ENCODE peak calls at places on chromosome 12, in eight cellular contexts. One of them, this sample, is unnamed.

GRCh38 chr12:71397433-71397954 is 42.1 kb upstream of the LGR5 start:
- DNase-seq in MM.1S: no peak
- DNase-seq in stimulated activated CD4-positive, alpha-beta T cell treated with anti-CD3 and anti-CD28 coated beads, Interleukin-2, amount 100 ng/mL, for 4 hours: no peak
- DNase-seq in foreskin fibroblast: peak; percentile 18
- DNase-seq in activated T-cell treated with anti-CD3 and anti-CD28 coated beads for 48 hours: no peak
- DNase-seq in mesothelial cell of epicardium: no peak
- DNase-seq in spleen: no peak
- DNase-seq in nephron progenitor cell: no peak
- DNase-seq in this sample: no peak

GRCh38 chr12:54082402-54082892 is 28.8 kb downstream of the HOXC4 start:
- DNase-seq in MM.1S: peak; percentile 45
- DNase-seq in stimulated activated CD4-positive, alpha-beta T cell treated with anti-CD3 and anti-CD28 coated beads, Interleukin-2, amount 100 ng/mL, for 4 hours: peak; percentile 25
- DNase-seq in foreskin fibroblast: no peak
- DNase-seq in activated T-cell treated with anti-CD3 and anti-CD28 coated beads for 48 hours: peak; percentile 29
- DNase-seq in mesothelial cell of epicardium: peak; percentile 45
- DNase-seq in spleen: peak; percentile 83
- DNase-seq in nephron progenitor cell: peak; percentile 78
- DNase-seq in this sample: no peak

GRCh38 chr12:46470039-46470627 is 97.6 kb upstream of the SLC38A2 start:
- DNase-seq in MM.1S: peak; percentile 67
- DNase-seq in stimulated activated CD4-positive, alpha-beta T cell treated with anti-CD3 and anti-CD28 coated beads, Interleukin-2, amount 100 ng/mL, for 4 hours: peak; percentile 5
- DNase-seq in foreskin fibroblast: no peak
- DNase-seq in activated T-cell treated with anti-CD3 and anti-CD28 coated beads for 48 hours: no peak
- DNase-seq in mesothelial cell of epicardium: no peak
- DNase-seq in spleen: no peak
- DNase-seq in nephron progenitor cell: no peak
- DNase-seq in this sample: no peak

GRCh38 chr12:76037130-76038105 is 5.8 kb upstream of the PHLDA1 start:
- DNase-seq in MM.1S: peak; percentile 80
- DNase-seq in stimulated activated CD4-positive, alpha-beta T cell treated with anti-CD3 and anti-CD28 coated beads, Interleukin-2, amount 100 ng/mL, for 4 hours: peak; percentile 27
- DNase-seq in foreskin fibroblast: peak; percentile 68
- DNase-seq in activated T-cell treated with anti-CD3 and anti-CD28 coated beads for 48 hours: no peak
- DNase-seq in mesothelial cell of epicardium: no peak
- DNase-seq in spleen: no peak
- DNase-seq in nephron progenitor cell: peak; percentile 30
- DNase-seq in this sample: peak; percentile 54

GRCh38 chr12:68960162-68960501 is 27.2 kb upstream of the CPM start:
- DNase-seq in MM.1S: no peak
- DNase-seq in stimulated activated CD4-positive, alpha-beta T cell treated with anti-CD3 and anti-CD28 coated beads, Interleukin-2, amount 100 ng/mL, for 4 hours: no peak
- DNase-seq in foreskin fibroblast: no peak
- DNase-seq in activated T-cell treated with anti-CD3 and anti-CD28 coated beads for 48 hours: no peak
- DNase-seq in mesothelial cell of epicardium: no peak
- DNase-seq in spleen: no peak
- DNase-seq in nephron progenitor cell: no peak
- DNase-seq in this sample: no peak

GRCh38 chr12:26402648-26403047 is 207.3 kb downstream of the SSPN start:
- DNase-seq in MM.1S: peak; percentile 27
- DNase-seq in stimulated activated CD4-positive, alpha-beta T cell treated with anti-CD3 and anti-CD28 coated beads, Interleukin-2, amount 100 ng/mL, for 4 hours: no peak
- DNase-seq in foreskin fibroblast: no peak
- DNase-seq in activated T-cell treated with anti-CD3 and anti-CD28 coated beads for 48 hours: no peak
- DNase-seq in mesothelial cell of epicardium: no peak
- DNase-seq in spleen: no peak
- DNase-seq in nephron progenitor cell: no peak
- DNase-seq in this sample: no peak

GRCh38 chr12:67068204-67068731 is 200.9 kb upstream of the CAND1 start:
- DNase-seq in MM.1S: peak; percentile 36
- DNase-seq in stimulated activated CD4-positive, alpha-beta T cell treated with anti-CD3 and anti-CD28 coated beads, Interleukin-2, amount 100 ng/mL, for 4 hours: peak; percentile 9
- DNase-seq in foreskin fibroblast: no peak
- DNase-seq in activated T-cell treated with anti-CD3 and anti-CD28 coated beads for 48 hours: no peak
- DNase-seq in mesothelial cell of epicardium: no peak
- DNase-seq in spleen: no peak
- DNase-seq in nephron progenitor cell: peak; percentile 46
- DNase-seq in this sample: peak; percentile 33

GRCh38 chr12:110065540-110065939 is 17.2 kb upstream of the C12orf76 start:
- DNase-seq in MM.1S: no peak
- DNase-seq in stimulated activated CD4-positive, alpha-beta T cell treated with anti-CD3 and anti-CD28 coated beads, Interleukin-2, amount 100 ng/mL, for 4 hours: no peak
- DNase-seq in foreskin fibroblast: no peak
- DNase-seq in activated T-cell treated with anti-CD3 and anti-CD28 coated beads for 48 hours: no peak
- DNase-seq in mesothelial cell of epicardium: no peak
- DNase-seq in spleen: no peak
- DNase-seq in nephron progenitor cell: no peak
- DNase-seq in this sample: no peak

GRCh38 chr12:47377414-47378221 is 297.9 kb upstream of the AMIGO2 start:
- DNase-seq in MM.1S: no peak
- DNase-seq in stimulated activated CD4-positive, alpha-beta T cell treated with anti-CD3 and anti-CD28 coated beads, Interleukin-2, amount 100 ng/mL, for 4 hours: no peak
- DNase-seq in foreskin fibroblast: peak; percentile 97
- DNase-seq in activated T-cell treated with anti-CD3 and anti-CD28 coated beads for 48 hours: no peak
- DNase-seq in mesothelial cell of epicardium: no peak
- DNase-seq in spleen: peak; percentile 82
- DNase-seq in nephron progenitor cell: no peak
- DNase-seq in this sample: peak; percentile 28

GRCh38 chr12:6780573-6780972 is 8.3 kb downstream of the LAG3 start:
- DNase-seq in MM.1S: no peak
- DNase-seq in stimulated activated CD4-positive, alpha-beta T cell treated with anti-CD3 and anti-CD28 coated beads, Interleukin-2, amount 100 ng/mL, for 4 hours: no peak
- DNase-seq in foreskin fibroblast: no peak
- DNase-seq in activated T-cell treated with anti-CD3 and anti-CD28 coated beads for 48 hours: no peak
- DNase-seq in mesothelial cell of epicardium: no peak
- DNase-seq in spleen: no peak
- DNase-seq in nephron progenitor cell: no peak
- DNase-seq in this sample: no peak

GRCh38 chr12:120468271-120468845 is 1.2 kb downstream of the SRSF9 start:
- DNase-seq in MM.1S: no peak
- DNase-seq in stimulated activated CD4-positive, alpha-beta T cell treated with anti-CD3 and anti-CD28 coated beads, Interleukin-2, amount 100 ng/mL, for 4 hours: no peak
- DNase-seq in foreskin fibroblast: peak; percentile 50
- DNase-seq in activated T-cell treated with anti-CD3 and anti-CD28 coated beads for 48 hours: peak; percentile 12
- DNase-seq in mesothelial cell of epicardium: no peak
- DNase-seq in spleen: peak; percentile 82
- DNase-seq in nephron progenitor cell: peak; percentile 33
- DNase-seq in this sample: peak; percentile 55

GRCh38 chr12:91037301-91037700 is 20.5 kb downstream of the KERA start:
- DNase-seq in MM.1S: no peak
- DNase-seq in stimulated activated CD4-positive, alpha-beta T cell treated with anti-CD3 and anti-CD28 coated beads, Interleukin-2, amount 100 ng/mL, for 4 hours: no peak
- DNase-seq in foreskin fibroblast: peak; percentile 24
- DNase-seq in activated T-cell treated with anti-CD3 and anti-CD28 coated beads for 48 hours: no peak
- DNase-seq in mesothelial cell of epicardium: no peak
- DNase-seq in spleen: no peak
- DNase-seq in nephron progenitor cell: no peak
- DNase-seq in this sample: no peak

GRCh38 chr12:124359671-124360581 is 65.0 kb downstream of the RFLNA start:
- DNase-seq in MM.1S: no peak
- DNase-seq in stimulated activated CD4-positive, alpha-beta T cell treated with anti-CD3 and anti-CD28 coated beads, Interleukin-2, amount 100 ng/mL, for 4 hours: no peak
- DNase-seq in foreskin fibroblast: no peak
- DNase-seq in activated T-cell treated with anti-CD3 and anti-CD28 coated beads for 48 hours: no peak
- DNase-seq in mesothelial cell of epicardium: no peak
- DNase-seq in spleen: no peak
- DNase-seq in nephron progenitor cell: no peak
- DNase-seq in this sample: peak; percentile 58

GRCh38 chr12:6141048-6141447 is 16.6 kb upstream of the VWF start:
- DNase-seq in MM.1S: no peak
- DNase-seq in stimulated activated CD4-positive, alpha-beta T cell treated with anti-CD3 and anti-CD28 coated beads, Interleukin-2, amount 100 ng/mL, for 4 hours: peak; percentile 50
- DNase-seq in foreskin fibroblast: peak; percentile 12
- DNase-seq in activated T-cell treated with anti-CD3 and anti-CD28 coated beads for 48 hours: peak; percentile 19
- DNase-seq in mesothelial cell of epicardium: no peak
- DNase-seq in spleen: no peak
- DNase-seq in nephron progenitor cell: no peak
- DNase-seq in this sample: no peak

GRCh38 chr12:28313631-28314030 is 123.4 kb downstream of the CCDC91 start:
- DNase-seq in MM.1S: no peak
- DNase-seq in stimulated activated CD4-positive, alpha-beta T cell treated with anti-CD3 and anti-CD28 coated beads, Interleukin-2, amount 100 ng/mL, for 4 hours: no peak
- DNase-seq in foreskin fibroblast: peak; percentile 7
- DNase-seq in activated T-cell treated with anti-CD3 and anti-CD28 coated beads for 48 hours: no peak
- DNase-seq in mesothelial cell of epicardium: no peak
- DNase-seq in spleen: no peak
- DNase-seq in nephron progenitor cell: no peak
- DNase-seq in this sample: peak; percentile 86

GRCh38 chr12:1886396-1887008 is 31.9 kb downstream of the CACNA2D4 start:
- DNase-seq in MM.1S: no peak
- DNase-seq in stimulated activated CD4-positive, alpha-beta T cell treated with anti-CD3 and anti-CD28 coated beads, Interleukin-2, amount 100 ng/mL, for 4 hours: no peak
- DNase-seq in foreskin fibroblast: no peak
- DNase-seq in activated T-cell treated with anti-CD3 and anti-CD28 coated beads for 48 hours: no peak
- DNase-seq in mesothelial cell of epicardium: no peak
- DNase-seq in spleen: no peak
- DNase-seq in nephron progenitor cell: no peak
- DNase-seq in this sample: no peak

GRCh38 chr12:81439344-81439743 is 319.8 kb downstream of the PPFIA2 start:
- DNase-seq in MM.1S: no peak
- DNase-seq in stimulated activated CD4-positive, alpha-beta T cell treated with anti-CD3 and anti-CD28 coated beads, Interleukin-2, amount 100 ng/mL, for 4 hours: no peak
- DNase-seq in foreskin fibroblast: no peak
- DNase-seq in activated T-cell treated with anti-CD3 and anti-CD28 coated beads for 48 hours: no peak
- DNase-seq in mesothelial cell of epicardium: no peak
- DNase-seq in spleen: no peak
- DNase-seq in nephron progenitor cell: no peak
- DNase-seq in this sample: no peak

GRCh38 chr12:131035268-131035681 is 81.6 kb downstream of the ADGRD1 start:
- DNase-seq in MM.1S: no peak
- DNase-seq in stimulated activated CD4-positive, alpha-beta T cell treated with anti-CD3 and anti-CD28 coated beads, Interleukin-2, amount 100 ng/mL, for 4 hours: no peak
- DNase-seq in foreskin fibroblast: no peak
- DNase-seq in activated T-cell treated with anti-CD3 and anti-CD28 coated beads for 48 hours: no peak
- DNase-seq in mesothelial cell of epicardium: no peak
- DNase-seq in spleen: peak; percentile 84
- DNase-seq in nephron progenitor cell: no peak
- DNase-seq in this sample: no peak

GRCh38 chr12:76236640-76237039 is 111.6 kb downstream of the BBS10 start:
- DNase-seq in MM.1S: no peak
- DNase-seq in stimulated activated CD4-positive, alpha-beta T cell treated with anti-CD3 and anti-CD28 coated beads, Interleukin-2, amount 100 ng/mL, for 4 hours: no peak
- DNase-seq in foreskin fibroblast: no peak
- DNase-seq in activated T-cell treated with anti-CD3 and anti-CD28 coated beads for 48 hours: no peak
- DNase-seq in mesothelial cell of epicardium: no peak
- DNase-seq in spleen: no peak
- DNase-seq in nephron progenitor cell: no peak
- DNase-seq in this sample: no peak

GRCh38 chr12:95683418-95683817 is 107.1 kb downstream of the NTN4 start:
- DNase-seq in MM.1S: no peak
- DNase-seq in stimulated activated CD4-positive, alpha-beta T cell treated with anti-CD3 and anti-CD28 coated beads, Interleukin-2, amount 100 ng/mL, for 4 hours: no peak
- DNase-seq in foreskin fibroblast: no peak
- DNase-seq in activated T-cell treated with anti-CD3 and anti-CD28 coated beads for 48 hours: no peak
- DNase-seq in mesothelial cell of epicardium: no peak
- DNase-seq in spleen: no peak
- DNase-seq in nephron progenitor cell: no peak
- DNase-seq in this sample: no peak

GRCh38 chr12:111310076-111310870 is 58.6 kb downstream of the PHETA1 start:
- DNase-seq in MM.1S: no peak
- DNase-seq in stimulated activated CD4-positive, alpha-beta T cell treated with anti-CD3 and anti-CD28 coated beads, Interleukin-2, amount 100 ng/mL, for 4 hours: no peak
- DNase-seq in foreskin fibroblast: no peak
- DNase-seq in activated T-cell treated with anti-CD3 and anti-CD28 coated beads for 48 hours: no peak
- DNase-seq in mesothelial cell of epicardium: no peak
- DNase-seq in spleen: no peak
- DNase-seq in nephron progenitor cell: no peak
- DNase-seq in this sample: no peak

GRCh38 chr12:44436756-44437155 is 439.4 kb downstream of the NELL2 start:
- DNase-seq in MM.1S: no peak
- DNase-seq in stimulated activated CD4-positive, alpha-beta T cell treated with anti-CD3 and anti-CD28 coated beads, Interleukin-2, amount 100 ng/mL, for 4 hours: no peak
- DNase-seq in foreskin fibroblast: no peak
- DNase-seq in activated T-cell treated with anti-CD3 and anti-CD28 coated beads for 48 hours: no peak
- DNase-seq in mesothelial cell of epicardium: no peak
- DNase-seq in spleen: no peak
- DNase-seq in nephron progenitor cell: no peak
- DNase-seq in this sample: no peak

GRCh38 chr12:64407342-64408223 is 3.4 kb downstream of the XPOT start:
- DNase-seq in MM.1S: no peak
- DNase-seq in stimulated activated CD4-positive, alpha-beta T cell treated with anti-CD3 and anti-CD28 coated beads, Interleukin-2, amount 100 ng/mL, for 4 hours: no peak
- DNase-seq in foreskin fibroblast: no peak
- DNase-seq in activated T-cell treated with anti-CD3 and anti-CD28 coated beads for 48 hours: no peak
- DNase-seq in mesothelial cell of epicardium: no peak
- DNase-seq in spleen: no peak
- DNase-seq in nephron progenitor cell: no peak
- DNase-seq in this sample: no peak

GRCh38 chr12:44287545-44287944 is 451.7 kb downstream of the TMEM117 start:
- DNase-seq in MM.1S: no peak
- DNase-seq in stimulated activated CD4-positive, alpha-beta T cell treated with anti-CD3 and anti-CD28 coated beads, Interleukin-2, amount 100 ng/mL, for 4 hours: no peak
- DNase-seq in foreskin fibroblast: no peak
- DNase-seq in activated T-cell treated with anti-CD3 and anti-CD28 coated beads for 48 hours: no peak
- DNase-seq in mesothelial cell of epicardium: no peak
- DNase-seq in spleen: no peak
- DNase-seq in nephron progenitor cell: no peak
- DNase-seq in this sample: no peak

GRCh38 chr12:64912501-64912900 is 88.1 kb downstream of the TBC1D30 start:
- DNase-seq in MM.1S: no peak
- DNase-seq in stimulated activated CD4-positive, alpha-beta T cell treated with anti-CD3 and anti-CD28 coated beads, Interleukin-2, amount 100 ng/mL, for 4 hours: no peak
- DNase-seq in foreskin fibroblast: peak; percentile 58
- DNase-seq in activated T-cell treated with anti-CD3 and anti-CD28 coated beads for 48 hours: no peak
- DNase-seq in mesothelial cell of epicardium: no peak
- DNase-seq in spleen: no peak
- DNase-seq in nephron progenitor cell: no peak
- DNase-seq in this sample: no peak

GRCh38 chr12:2008677-2009076 is 4.4 kb upstream of the DCP1B start:
- DNase-seq in MM.1S: no peak
- DNase-seq in stimulated activated CD4-positive, alpha-beta T cell treated with anti-CD3 and anti-CD28 coated beads, Interleukin-2, amount 100 ng/mL, for 4 hours: no peak
- DNase-seq in foreskin fibroblast: no peak
- DNase-seq in activated T-cell treated with anti-CD3 and anti-CD28 coated beads for 48 hours: no peak
- DNase-seq in mesothelial cell of epicardium: no peak
- DNase-seq in spleen: no peak
- DNase-seq in nephron progenitor cell: no peak
- DNase-seq in this sample: no peak